ENCODE peak calls at places on chromosomes 2 and 18, in seven cellular contexts. W is Caki2; J is nucleus accumbens; O is activated T-cell treated with anti-CD3 and anti-CD28 coated beads, Interleukin-2, amount 50 U/mL, for 72 hours; D is mesendoderm; S is progenitor cell of endocrine pancreas; G is dorsolateral prefrontal cortex. Q is an unnamed sample.

GRCh38 chr2:195543063-195543462 is 114.0 kb upstream of the SLC39A10 start:
- DNase-seq in W (no peak), G (no peak), S (no peak), J (no peak), O (peak), D (no peak), Q (peak)

GRCh38 chr18:23450022-23450421 is 3.1 kb upstream of the RIOK3 start:
- DNase-seq in D (peak), G (no peak), W (no peak), O (no peak), J (no peak), S (no peak), Q (no peak)

GRCh38 chr2:57181315-57182038 is 865.1 kb upstream of the VRK2 start:
- DNase-seq in G (no peak), W (no peak), D (no peak), O (no peak), S (no peak), J (no peak), Q (no peak)

GRCh38 chr2:12739721-12740254 is 23.1 kb downstream of the TRIB2 start:
- DNase-seq in O (no peak), J (no peak), G (no peak), D (no peak), W (no peak), S (no peak), Q (no peak)

GRCh38 chr2:187003038-187003543 is 154.1 kb upstream of the ZSWIM2 start:
- DNase-seq in S (no peak), W (peak), G (no peak), O (no peak), D (no peak), J (no peak), Q (no peak)

GRCh38 chr2:134365356-134365755 is 111.5 kb downstream of the MGAT5 start:
- DNase-seq in G (no peak), D (peak), W (no peak), J (no peak), O (no peak), S (no peak), Q (no peak)

GRCh38 chr2:210092791-210093190 is 78.4 kb downstream of the KANSL1L start:
- DNase-seq in G (no peak), S (no peak), O (no peak), J (no peak), W (no peak), D (peak), Q (no peak)

GRCh38 chr2:28506112-28506511 is 10.3 kb downstream of the PLB1 start:
- DNase-seq in D (no peak), W (no peak), G (no peak), O (no peak), S (no peak), J (peak), Q (peak)

GRCh38 chr2:240909216-240909974 is 3.3 kb downstream of the CROCC2 start:
- DNase-seq in G (no peak), J (no peak), S (no peak), O (no peak), W (no peak), D (no peak), Q (no peak)

GRCh38 chr18:54296017-54296416 is 26.7 kb downstream of the POLI start:
- DNase-seq in D (peak), O (no peak), G (no peak), S (no peak), J (no peak), W (no peak), Q (no peak)

GRCh38 chr2:150063432-150063889 is 424.0 kb downstream of the RND3 start:
- DNase-seq in W (no peak), G (no peak), O (no peak), J (no peak), S (no peak), D (no peak), Q (no peak)

GRCh38 chr18:77063256-77063655 is 69.3 kb downstream of the MBP start:
- DNase-seq in G (no peak), W (no peak), D (no peak), S (no peak), O (peak), J (no peak), Q (peak)

GRCh38 chr2:176093145-176093888 is 796 bp downstream of the HOXD13 start:
- DNase-seq in O (no peak), G (no peak), S (no peak), W (no peak), J (no peak), D (peak), Q (no peak)

GRCh38 chr2:217438136-217438535 is 564.7 kb downstream of the TNS1 start:
- DNase-seq in O (no peak), G (no peak), J (no peak), W (no peak), S (no peak), D (no peak), Q (no peak)

GRCh38 chr2:83186050-83186790 is 1272.9 kb downstream of the SUCLG1 start:
- DNase-seq in D (peak), S (no peak), G (no peak), O (no peak), W (no peak), J (no peak), Q (no peak)